ENCODE peak calls at places on chromosomes 1 and 21, in eight cellular contexts. C, L, O, N, V, E, B and W are unnamed samples.

GRCh38 chr1:6016191-6016865 is 24.1 kb upstream of the NPHP4 start:
- DNase-seq in B (peak), E (no peak), O (no peak), L (peak), C (no peak), N (no peak), V (peak), W (no peak)

GRCh38 chr1:1275836-1276235 is 2.2 kb upstream of the UBE2J2 start:
- DNase-seq in E (no peak), C (no peak), O (no peak), V (no peak), B (no peak), N (no peak), L (peak), W (no peak)

GRCh38 chr21:45584786-45585185 is 42.5 kb upstream of the SLC19A1 start:
- DNase-seq in O (no peak), C (peak), E (no peak), V (no peak), L (no peak), N (no peak), B (no peak), W (peak)

GRCh38 chr1:181100924-181101323 is 12.4 kb downstream of the IER5 start:
- DNase-seq in E (no peak), O (no peak), L (peak), B (no peak), N (no peak), C (no peak), V (no peak), W (no peak)

GRCh38 chr1:241447056-241447649 is 72.4 kb downstream of the FH start:
- DNase-seq in O (no peak), N (no peak), C (no peak), E (no peak), V (no peak), L (no peak), B (peak), W (no peak)

GRCh38 chr1:98048234-98048633 is 127.4 kb upstream of the DPYD start:
- DNase-seq in L (peak), O (peak), N (peak), V (peak), B (peak), C (peak), E (peak), W (peak)

GRCh38 chr1:202862672-202863560 is 26.0 kb downstream of the RABIF start:
- DNase-seq in O (no peak), V (no peak), B (no peak), N (no peak), E (no peak), L (no peak), C (no peak), W (no peak)

GRCh38 chr1:153612111-153612754 is 704 bp downstream of the S100A16 start:
- DNase-seq in N (no peak), V (no peak), L (no peak), B (peak), C (peak), E (no peak), O (no peak), W (no peak)

GRCh38 chr1:177800386-177801058 is 169.3 kb downstream of the SEC16B start:
- DNase-seq in E (no peak), N (no peak), V (peak), C (no peak), L (peak), O (no peak), B (peak), W (no peak)

GRCh38 chr1:244340396-244340795 is 111.3 kb downstream of the ADSS2 start:
- DNase-seq in O (no peak), C (peak), N (no peak), V (no peak), E (no peak), L (no peak), B (no peak), W (no peak)

GRCh38 chr1:89085781-89086180 is 20.8 kb upstream of the GBP1 start:
- DNase-seq in E (peak), N (peak), C (no peak), V (peak), L (peak), O (no peak), B (peak), W (no peak)

GRCh38 chr1:168609133-168609715 is 32.8 kb downstream of the XCL1 start:
- DNase-seq in L (peak), C (peak), B (peak), V (peak), O (no peak), E (no peak), N (no peak), W (no peak)

GRCh38 chr1:40786995-40787705 is 3.6 kb downstream of the KCNQ4 start:
- DNase-seq in V (no peak), L (no peak), C (no peak), B (no peak), N (no peak), E (no peak), O (no peak), W (no peak)

GRCh38 chr1:193033610-193034009 is 25.6 kb downstream of the UCHL5 start:
- DNase-seq in N (no peak), L (no peak), B (no peak), C (no peak), O (no peak), E (no peak), V (no peak), W (no peak)

GRCh38 chr1:162357681-162358266 is 18.9 kb downstream of the SPATA46 start:
- DNase-seq in B (peak), N (peak), E (no peak), C (peak), L (peak), V (peak), O (peak), W (no peak)

GRCh38 chr1:209232197-209232596 is 351.3 kb upstream of the CAMK1G start:
- DNase-seq in N (no peak), B (no peak), C (no peak), L (no peak), V (no peak), O (no peak), E (no peak), W (no peak)

GRCh38 chr1:36557041-36558000 is 74.6 kb upstream of the CSF3R start:
- DNase-seq in O (no peak), V (no peak), C (peak), L (no peak), E (no peak), B (no peak), N (no peak), W (peak)

GRCh38 chr1:89945852-89946476 is 48.9 kb upstream of the ZNF326 start:
- DNase-seq in C (no peak), B (peak), E (no peak), V (peak), L (peak), O (no peak), N (no peak), W (no peak)

GRCh38 chr1:239262538-239262937 is 123.8 kb upstream of the CHRM3 start:
- DNase-seq in L (no peak), O (no peak), C (no peak), E (no peak), V (no peak), B (no peak), N (no peak), W (no peak)

GRCh38 chr21:22552390-22552789 is 1554.2 kb downstream of the NCAM2 start:
- DNase-seq in C (no peak), B (no peak), V (no peak), N (no peak), L (no peak), E (no peak), O (no peak), W (no peak)

GRCh38 chr21:31855180-31855579 is 17.6 kb upstream of the HUNK start:
- DNase-seq in B (peak), O (no peak), N (no peak), C (no peak), V (no peak), E (no peak), L (no peak), W (no peak)

GRCh38 chr1:170670751-170671628 is 7.1 kb downstream of the PRRX1 start:
- DNase-seq in O (no peak), N (no peak), V (peak), C (peak), B (no peak), E (peak), L (peak), W (peak)

GRCh38 chr1:185720633-185721272 is 13.4 kb upstream of the HMCN1 start:
- DNase-seq in O (no peak), V (peak), B (peak), E (no peak), N (peak), C (no peak), L (peak), W (no peak)

GRCh38 chr1:87279201-87279860 is 49.3 kb upstream of the LMO4 start:
- DNase-seq in C (no peak), O (no peak), N (no peak), E (no peak), B (no peak), V (peak), L (no peak), W (no peak)